ENCODE peak calls at places on chromosomes 7 and 10, in six cellular contexts. F is SK-N-SH, S is HepG2, N is HCT116, M is H1, Z is GM12878. W is an unnamed sample.

GRCh38 chr10:96371356-96371755 is 12.6 kb upstream of the OPALIN start:
- DNase-seq in F (no peak), S (no peak), N (no peak), M (no peak), Z (no peak), W (no peak)

GRCh38 chr10:17005621-17006566 is 123.7 kb downstream of the CUBN start:
- DNase-seq in F (no peak), S (no peak), N (no peak), M (peak), Z (no peak), W (no peak)

GRCh38 chr7:4079366-4079765 is 602.7 kb upstream of the FOXK1 start:
- DNase-seq in F (no peak), S (no peak), N (no peak), M (peak), Z (no peak), W (no peak)

GRCh38 chr10:57807906-57808305 is 459.8 kb downstream of the IPMK start:
- DNase-seq in F (no peak), S (no peak), N (no peak), M (no peak), Z (no peak), W (no peak)

GRCh38 chr7:44981035-44981706 is 2.4 kb upstream of the MYO1G start:
- DNase-seq in F (peak), S (no peak), N (no peak), M (no peak), Z (no peak), W (no peak)

GRCh38 chr10:3783721-3784432 is 1.1 kb downstream of the KLF6 start:
- DNase-seq in F (peak), S (peak), N (no peak), M (peak), Z (no peak), W (peak)

GRCh38 chr10:114022292-114022691 is 21.4 kb upstream of the ADRB1 start:
- DNase-seq in F (no peak), S (no peak), N (no peak), M (no peak), Z (no peak), W (no peak)

GRCh38 chr7:142303650-142304049 is 45.8 kb upstream of the PRSS58 start:
- DNase-seq in F (peak), S (no peak), N (peak), M (no peak), Z (no peak), W (no peak)

GRCh38 chr7:129949292-129950133 is 3.2 kb downstream of the UBE2H start:
- DNase-seq in F (peak), S (peak), N (peak), M (peak), Z (peak), W (no peak)

GRCh38 chr7:76316984-76317781 is 14.7 kb downstream of the HSPB1 start:
- DNase-seq in F (no peak), S (no peak), N (no peak), M (no peak), Z (no peak), W (no peak)

GRCh38 chr7:27976531-27976930 is 204.1 kb downstream of the JAZF1 start:
- DNase-seq in F (no peak), S (no peak), N (no peak), M (no peak), Z (no peak), W (no peak)

GRCh38 chr7:141700848-141701371 is 1.1 kb downstream of the DENND11 start:
- DNase-seq in F (peak), S (no peak), N (no peak), M (peak), Z (no peak), W (no peak)

GRCh38 chr10:129949411-129950335 is 14.4 kb downstream of the EBF3 start:
- DNase-seq in F (peak), S (no peak), N (no peak), M (no peak), Z (no peak), W (no peak)

GRCh38 chr7:47483604-47484273 is 98.2 kb downstream of the TNS3 start:
- DNase-seq in F (peak), S (peak), N (no peak), M (no peak), Z (no peak), W (no peak)

GRCh38 chr10:26821699-26822542 is 38.8 kb downstream of the ABI1 start:
- DNase-seq in F (no peak), S (no peak), N (no peak), M (no peak), Z (no peak), W (no peak)

GRCh38 chr10:3564599-3564998 is 220.4 kb downstream of the KLF6 start:
- DNase-seq in F (no peak), S (no peak), N (no peak), M (no peak), Z (no peak), W (no peak)

GRCh38 chr7:88637795-88638194 is 121.7 kb upstream of the ZNF804B start:
- DNase-seq in F (no peak), S (no peak), N (no peak), M (no peak), Z (no peak), W (no peak)
- TF ChIP-seq JUND in F (no peak), S (no peak), N (no peak), M (no peak), Z (no peak), W (no peak)

GRCh38 chr7:54859545-54859944 is 100.5 kb upstream of the SEC61G start:
- DNase-seq in F (no peak), S (no peak), N (no peak), M (no peak), Z (no peak), W (no peak)

GRCh38 chr7:54860003-54860775 is 101.2 kb upstream of the SEC61G start:
- DNase-seq in F (no peak), S (no peak), N (no peak), M (no peak), Z (no peak), W (no peak)

GRCh38 chr7:54859066-54859465 is 100.1 kb upstream of the SEC61G start:
- DNase-seq in F (no peak), S (no peak), N (no peak), M (no peak), Z (no peak), W (no peak)

GRCh38 chr7:54860843-54861242 is 101.8 kb upstream of the SEC61G start:
- DNase-seq in F (no peak), S (no peak), N (no peak), M (no peak), Z (no peak), W (no peak)

DNA sequence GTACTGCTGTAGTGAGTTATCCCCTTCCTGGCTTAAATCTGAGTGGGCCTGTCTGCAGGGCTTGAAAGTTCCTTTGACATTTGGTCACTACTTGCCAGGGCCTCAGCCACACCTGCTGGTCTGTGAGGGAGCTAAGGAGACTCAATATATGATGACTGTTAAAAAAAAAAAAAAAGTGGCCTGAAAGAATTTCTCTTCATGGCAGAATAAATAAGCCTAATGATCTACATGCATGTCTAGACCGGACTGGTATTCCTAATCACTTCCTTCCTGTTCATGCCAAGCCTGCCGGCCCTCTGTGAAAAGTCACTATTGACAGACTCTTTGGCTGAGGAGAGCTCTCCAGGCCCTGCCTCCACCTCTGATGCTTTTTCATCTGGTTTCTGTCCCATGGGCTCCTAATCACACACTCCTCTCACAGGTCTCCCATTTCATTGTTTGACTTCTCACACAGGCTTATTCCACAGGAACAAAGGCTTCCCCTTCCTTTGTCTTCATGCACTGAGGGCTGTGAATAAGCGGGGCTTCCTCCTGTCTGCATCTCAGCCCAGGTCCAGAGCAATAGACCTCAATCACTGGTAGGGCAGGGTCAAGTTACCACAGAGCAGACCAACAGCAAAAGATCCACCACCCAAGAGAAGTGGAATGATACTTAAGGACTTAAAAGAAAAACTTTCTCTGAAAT is 99.1 kb upstream of the SEC61G start:
- DNase-seq in F (no peak), S (no peak), N (no peak), M (no peak), Z (no peak), W (peak)
- TF ChIP-seq JUND in F (no peak), S (no peak), N (no peak), M (no peak), Z (no peak), W (no peak)

DNA sequence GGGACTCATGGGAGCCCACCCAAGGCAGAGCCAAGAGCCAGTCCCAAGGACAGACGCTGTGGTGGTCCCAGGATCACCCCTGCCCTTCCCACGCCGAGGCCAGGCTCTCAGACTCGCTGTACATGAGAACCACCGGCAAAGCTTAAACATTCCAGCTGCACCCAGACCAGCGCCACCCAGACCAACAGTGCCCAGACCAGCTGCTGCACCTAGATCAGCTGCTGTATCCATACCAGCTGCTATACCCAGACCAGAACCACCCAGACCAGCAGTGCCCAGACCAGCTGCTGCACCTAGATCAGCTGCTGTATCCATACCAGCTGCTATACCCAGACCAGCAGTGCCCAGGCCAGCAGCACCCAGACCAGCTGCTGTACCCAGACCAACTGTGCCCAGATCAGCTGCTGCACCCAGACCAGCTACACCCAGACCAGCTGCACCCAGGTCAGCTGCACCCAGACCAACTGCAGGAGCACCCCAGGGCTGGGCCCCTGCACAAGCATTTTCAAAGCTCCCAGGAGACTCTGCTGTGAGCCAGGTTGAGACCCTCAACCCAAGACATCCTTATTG is 47.9 kb upstream of the CNPY1 start:
- DNase-seq in F (no peak), S (no peak), N (no peak), M (no peak), Z (no peak), W (no peak)
- TF ChIP-seq JUND in F (no peak), S (no peak), N (no peak), M (no peak), Z (no peak), W (no peak)

GRCh38 chr7:50822716-50823115 is 40.0 kb upstream of the GRB10 start:
- DNase-seq in F (no peak), S (no peak), N (no peak), M (no peak), Z (no peak), W (no peak)
- TF ChIP-seq JUND in F (no peak), S (no peak), N (no peak), M (no peak), Z (no peak), W (no peak)

GRCh38 chr10:1734288-1734687 is 3.0 kb downstream of the ADARB2 start:
- DNase-seq in F (no peak), S (no peak), N (no peak), M (no peak), Z (no peak), W (no peak)
- TF ChIP-seq JUND in F (no peak), S (no peak), N (no peak), M (no peak), Z (no peak), W (no peak)

GRCh38 chr7:108055541-108056135 is 52.7 kb upstream of the LAMB1 start:
- DNase-seq in F (peak), S (peak), N (no peak), M (no peak), Z (no peak), W (no peak)
- TF ChIP-seq JUND in F (no peak), S (no peak), N (no peak), M (no peak), Z (no peak), W (no peak)

GRCh38 chr7:128921866-128922440 is 11.4 kb upstream of the KCP start:
- DNase-seq in F (peak), S (no peak), N (no peak), M (peak), Z (no peak), W (no peak)
- TF ChIP-seq JUND in F (no peak), S (no peak), N (no peak), M (no peak), Z (no peak), W (no peak)

GRCh38 chr7:138945169-138945568 is 36.0 kb downstream of the KIAA1549 start:
- DNase-seq in F (no peak), S (no peak), N (no peak), M (no peak), Z (no peak), W (no peak)

GRCh38 chr7:138945806-138946205 is 35.4 kb downstream of the KIAA1549 start:
- DNase-seq in F (no peak), S (no peak), N (no peak), M (no peak), Z (no peak), W (no peak)

GRCh38 chr7:138937484-138937883 is 43.7 kb downstream of the KIAA1549 start:
- DNase-seq in F (no peak), S (no peak), N (no peak), M (no peak), Z (no peak), W (no peak)

GRCh38 chr7:138943061-138943460 is 38.1 kb downstream of the KIAA1549 start:
- DNase-seq in F (no peak), S (no peak), N (no peak), M (no peak), Z (no peak), W (no peak)

DNA sequence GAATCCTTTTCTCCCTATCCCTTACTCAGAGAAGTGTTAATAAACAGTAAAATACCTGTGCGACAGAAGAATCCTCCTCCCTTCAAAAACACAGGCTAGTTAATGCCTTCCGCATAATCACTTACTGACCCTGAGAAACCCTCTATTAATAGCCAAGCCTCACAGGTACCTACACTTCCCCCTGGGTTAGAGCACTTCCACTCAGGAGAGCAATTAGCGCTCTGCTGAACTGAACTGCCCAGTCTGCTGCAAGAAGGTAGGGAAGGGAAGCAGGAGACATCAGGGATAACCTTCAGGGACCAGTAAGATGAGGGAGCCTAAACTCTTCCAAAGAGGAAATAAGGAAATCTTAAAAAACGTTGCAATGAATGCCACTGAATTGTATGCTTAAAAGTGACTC is 39.6 kb downstream of the KIAA1549 start:
- DNase-seq in F (no peak), S (no peak), N (no peak), M (no peak), Z (no peak), W (no peak)
- TF ChIP-seq JUND in F (no peak), S (no peak), N (no peak), M (no peak), Z (no peak), W (no peak)

GRCh38 chr10:34206602-34207268 is 608.4 kb downstream of the PARD3 start:
- DNase-seq in F (no peak), S (no peak), N (no peak), M (no peak), Z (no peak), W (peak)

GRCh38 chr10:34203966-34204630 is 611.0 kb downstream of the PARD3 start:
- DNase-seq in F (no peak), S (peak), N (no peak), M (no peak), Z (no peak), W (no peak)

GRCh38 chr10:34207350-34207749 is 607.7 kb downstream of the PARD3 start:
- DNase-seq in F (no peak), S (no peak), N (no peak), M (no peak), Z (no peak), W (no peak)

GRCh38 chr10:34206078-34206477 is 609.0 kb downstream of the PARD3 start:
- DNase-seq in F (no peak), S (no peak), N (no peak), M (no peak), Z (no peak), W (no peak)

DNA sequence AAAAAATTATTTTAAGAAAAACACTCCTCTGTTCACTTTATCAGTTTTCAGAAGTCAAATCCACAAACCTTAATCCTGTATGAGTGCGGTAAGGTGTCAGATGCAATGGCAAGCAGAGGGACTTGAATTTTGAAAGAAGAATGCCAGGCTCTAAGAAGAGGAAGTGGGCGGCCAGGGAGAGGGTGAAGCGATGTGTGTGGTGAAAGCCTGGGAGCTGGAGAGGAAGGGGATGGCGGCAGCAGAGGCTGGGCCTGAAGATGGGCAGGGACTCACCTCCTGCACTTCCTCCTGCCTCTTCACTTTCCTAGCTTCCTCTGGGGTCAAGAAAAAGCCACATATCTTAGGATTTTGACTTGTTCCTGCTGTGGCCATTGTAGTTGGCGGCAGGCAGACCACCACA is 609.6 kb downstream of the PARD3 start:
- DNase-seq in F (no peak), S (no peak), N (no peak), M (no peak), Z (no peak), W (no peak)
- TF ChIP-seq JUND in F (no peak), S (no peak), N (no peak), M (no peak), Z (no peak), W (no peak)

W was measured in T47D.